ENCODE peak calls at places on chromosomes 6 and 20, in five cellular contexts. O is NCI-H2081, G is ACHN, T is OCI-LY7, J is small intestine. Y is an unnamed sample.

GRCh38 chr6:128209771-128210170 is 308.9 kb upstream of the THEMIS start:
- DNase-seq in O (no peak), G (peak; percentile 18), T (no peak), J (no peak), Y (no peak)

GRCh38 chr6:5537967-5538366 is 276.7 kb downstream of the FARS2 start:
- DNase-seq in O (no peak), G (no peak), T (no peak), J (peak; percentile 81), Y (no peak)

GRCh38 chr20:63348828-63349515 is 12.2 kb downstream of the CHRNA4 start:
- DNase-seq in O (no peak), G (no peak), T (no peak), J (no peak), Y (no peak)

GRCh38 chr6:79031821-79032590 is 46.0 kb downstream of the PHIP start:
- DNase-seq in O (no peak), G (no peak), T (no peak), J (no peak), Y (no peak)

GRCh38 chr6:3359973-3360726 is 96.7 kb downstream of the SLC22A23 start:
- DNase-seq in O (no peak), G (no peak), T (no peak), J (no peak), Y (no peak)

GRCh38 chr6:37920667-37921066 is 101.1 kb downstream of the ZFAND3 start:
- DNase-seq in O (peak; percentile 84), G (no peak), T (no peak), J (no peak), Y (no peak)

GRCh38 chr6:111985202-111985731 is 68.6 kb upstream of the CCN6 start:
- DNase-seq in O (no peak), G (peak; percentile 2), T (no peak), J (no peak), Y (no peak)

GRCh38 chr20:62766716-62767115 is 29.6 kb upstream of the MRGBP start:
- DNase-seq in O (no peak), G (no peak), T (no peak), J (peak; percentile 52), Y (no peak)

GRCh38 chr20:47857142-47857993 is 72.1 kb upstream of the SULF2 start:
- DNase-seq in O (no peak), G (peak; percentile 58), T (peak; percentile 18), J (no peak), Y (no peak)

GRCh38 chr6:164749126-164749758 is 560.2 kb downstream of the C6orf118 start:
- DNase-seq in O (peak; percentile 20), G (no peak), T (no peak), J (no peak), Y (no peak)

GRCh38 chr6:56856036-56856580 is 98.8 kb upstream of the BEND6 start:
- DNase-seq in O (no peak), G (no peak), T (no peak), J (no peak), Y (no peak)

GRCh38 chr6:155561262-155561970 is 105.8 kb upstream of the NOX3 start:
- DNase-seq in O (no peak), G (no peak), T (no peak), J (no peak), Y (no peak)

GRCh38 chr6:103210686-103211085 is 1649.0 kb downstream of the HACE1 start:
- DNase-seq in O (no peak), G (no peak), T (no peak), J (no peak), Y (no peak)

GRCh38 chr6:12414096-12414675 is 124.0 kb downstream of the EDN1 start:
- DNase-seq in O (no peak), G (no peak), T (no peak), J (no peak), Y (no peak)

GRCh38 chr6:147459772-147460171 is 48.7 kb upstream of the SAMD5 start:
- DNase-seq in O (no peak), G (no peak), T (no peak), J (no peak), Y (no peak)

GRCh38 chr6:69233195-69233524 is 563.6 kb downstream of the LMBRD1 start:
- DNase-seq in O (peak; percentile 73), G (no peak), T (no peak), J (no peak), Y (no peak)

Y was measured in T follicular helper cell.